ENCODE peak calls at places on chromosomes 16 and 17, in four cellular contexts. C is cardiac fibroblast, T is AG04450, Y is endothelial cell. W is an unnamed sample.

GRCh38 chr17:38453951-38454421 is 25.7 kb downstream of the ARHGAP23 start:
- DNase-seq in C (peak; percentile 51), T (no peak), Y (no peak), W (peak; percentile 52)

GRCh38 chr16:15913046-15913698 is 24.8 kb upstream of the CEP20 start:
- DNase-seq in Y (no peak), C (no peak), T (no peak), W (no peak)

GRCh38 chr16:1981972-1982574 is 804 bp upstream of the NOXO1 start:
- DNase-seq in C (no peak), T (no peak), Y (no peak), W (no peak)

GRCh38 chr16:50539822-50540710 is 8.1 kb upstream of the NKD1 start:
- DNase-seq in C (no peak), T (no peak), Y (no peak), W (no peak)

GRCh38 chr16:13291934-13292333 is 390.5 kb downstream of the SHISA9 start:
- DNase-seq in Y (peak; percentile 33), T (no peak), C (no peak), W (no peak)

GRCh38 chr17:69961488-69962145 is 113.4 kb upstream of the KCNJ16 start:
- DNase-seq in Y (peak; percentile 4), T (peak; percentile 67), C (no peak), W (no peak)

GRCh38 chr16:4087099-4087885 is 28.9 kb downstream of the ADCY9 start:
- DNase-seq in T (no peak), C (no peak), Y (no peak), W (no peak)

GRCh38 chr17:74020522-74020921 is 183.0 kb upstream of the RPL38 start:
- DNase-seq in Y (no peak), T (no peak), C (no peak), W (no peak)

GRCh38 chr16:78353610-78354009 is 254.2 kb downstream of the WWOX start:
- DNase-seq in Y (no peak), C (no peak), T (no peak), W (no peak)

GRCh38 chr17:48426019-48426418 is 4.0 kb downstream of the SKAP1 start:
- DNase-seq in T (no peak), Y (no peak), C (no peak), W (no peak)
- TF ChIP-seq CTCF in T (no peak), Y (no peak), C (no peak), W (no peak)

DNA sequence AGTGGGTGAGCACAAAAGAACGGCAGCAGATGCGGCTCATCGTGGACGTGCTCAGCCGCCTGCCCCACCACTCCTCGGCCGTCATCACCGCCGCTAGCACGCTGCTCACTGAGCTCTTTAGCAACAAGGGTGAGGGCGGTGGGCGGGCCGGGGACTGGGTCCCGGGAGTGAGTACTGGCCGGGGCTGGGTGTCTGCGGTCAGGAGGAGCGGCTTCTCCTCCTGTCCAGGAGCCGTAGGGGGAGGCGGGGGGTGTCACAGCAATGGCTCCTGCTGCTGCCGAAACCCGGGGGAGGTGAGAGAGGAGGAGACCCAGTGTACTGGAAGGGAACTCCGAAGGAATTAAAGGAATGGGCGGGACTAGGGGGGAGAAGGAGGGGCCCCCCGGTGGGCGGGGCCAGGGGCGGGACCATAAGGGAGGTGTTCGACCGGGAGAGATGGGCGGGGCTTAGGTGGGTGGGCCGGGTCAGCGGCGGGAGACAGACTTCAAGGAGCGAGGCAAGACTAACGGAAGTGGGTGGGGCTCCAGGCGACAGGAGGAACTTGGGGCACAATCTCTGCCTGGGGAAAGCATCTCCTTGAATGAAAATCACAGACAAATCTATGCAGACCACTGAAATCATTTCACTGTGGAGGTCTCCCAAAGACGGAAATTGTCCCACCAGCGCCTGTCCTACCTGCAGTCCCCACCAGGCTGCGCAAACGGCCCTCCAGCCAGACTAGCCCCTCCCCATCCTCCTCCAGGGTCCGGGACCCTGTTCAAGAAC is 2.3 kb downstream of the NAGS start:
- DNase-seq in C (peak; percentile 98), T (peak; percentile 87), Y (peak; percentile 97), W (peak; percentile 99)
- TF ChIP-seq CTCF in C (peak; percentile 77), T (peak; percentile 75), Y (peak; percentile 88), W (peak; percentile 47)

DNA sequence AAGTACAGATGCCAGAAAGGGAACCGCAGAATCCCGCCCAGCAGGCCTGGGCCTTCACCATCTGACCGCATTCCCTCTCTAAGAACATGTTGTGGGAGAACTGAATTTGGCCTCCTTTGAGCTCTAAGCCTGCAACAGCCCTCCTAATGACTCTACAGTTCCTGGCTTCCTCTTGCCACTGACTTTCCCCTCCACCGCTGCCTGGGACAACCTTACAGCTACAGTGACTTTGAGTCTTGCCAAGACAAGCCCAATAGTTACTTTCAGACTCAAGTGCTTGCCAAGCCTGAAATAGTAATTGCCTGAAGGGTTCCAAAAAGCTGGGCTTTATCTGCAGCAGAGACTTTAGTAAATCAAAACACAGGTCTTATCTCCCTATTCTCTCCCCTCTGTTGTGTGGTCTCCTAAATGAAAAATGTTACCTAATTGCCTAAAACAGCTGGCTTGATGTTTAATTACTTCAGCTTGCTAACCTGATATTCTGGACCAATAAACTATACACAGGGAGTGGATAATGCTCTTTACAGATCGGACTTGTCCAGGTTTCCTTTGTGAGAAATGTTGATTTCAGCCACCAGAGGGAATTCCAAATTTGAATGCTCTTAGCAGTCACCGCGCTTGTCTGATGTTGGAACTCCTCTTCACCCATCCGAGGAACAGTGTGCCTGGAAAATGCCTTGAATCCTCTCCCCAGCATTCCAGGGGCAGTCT is 85.1 kb upstream of the TBX2 start:
- DNase-seq in Y (no peak), C (peak; percentile 65), T (no peak), W (peak; percentile 72)
- TF ChIP-seq CTCF in Y (no peak), C (peak; percentile 31), T (peak; percentile 50), W (peak; percentile 10)

GRCh38 chr17:7745748-7746470 is 28.4 kb downstream of the DNAH2 start:
- DNase-seq in Y (peak; percentile 30), C (peak; percentile 93), T (peak; percentile 41), W (no peak)
- TF ChIP-seq CTCF in Y (no peak), C (peak; percentile 26), T (peak; percentile 14), W (no peak)

GRCh38 chr17:5885336-5885735 is 184.8 kb upstream of the WSCD1 start:
- DNase-seq in Y (no peak), T (no peak), C (no peak), W (no peak)
- TF ChIP-seq CTCF in Y (no peak), T (no peak), C (no peak), W (no peak)

GRCh38 chr17:43873815-43874214 is 26.8 kb downstream of the CD300LG start:
- DNase-seq in C (no peak), Y (no peak), T (no peak), W (no peak)

GRCh38 chr17:43871947-43872690 is 25.1 kb downstream of the CD300LG start:
- DNase-seq in Y (no peak), T (no peak), C (no peak), W (no peak)

GRCh38 chr17:43874293-43874692 is 27.3 kb downstream of the CD300LG start:
- DNase-seq in C (no peak), Y (no peak), T (no peak), W (no peak)

GRCh38 chr17:43875476-43876147 is 28.6 kb downstream of the CD300LG start:
- DNase-seq in T (no peak), Y (no peak), C (peak; percentile 6), W (no peak)

GRCh38 chr17:43873091-43873490 is 26.1 kb downstream of the CD300LG start:
- DNase-seq in T (no peak), C (no peak), Y (no peak), W (no peak)
- TF ChIP-seq CTCF in T (peak; percentile 5), C (no peak), Y (peak; percentile 18), W (no peak)

DNA sequence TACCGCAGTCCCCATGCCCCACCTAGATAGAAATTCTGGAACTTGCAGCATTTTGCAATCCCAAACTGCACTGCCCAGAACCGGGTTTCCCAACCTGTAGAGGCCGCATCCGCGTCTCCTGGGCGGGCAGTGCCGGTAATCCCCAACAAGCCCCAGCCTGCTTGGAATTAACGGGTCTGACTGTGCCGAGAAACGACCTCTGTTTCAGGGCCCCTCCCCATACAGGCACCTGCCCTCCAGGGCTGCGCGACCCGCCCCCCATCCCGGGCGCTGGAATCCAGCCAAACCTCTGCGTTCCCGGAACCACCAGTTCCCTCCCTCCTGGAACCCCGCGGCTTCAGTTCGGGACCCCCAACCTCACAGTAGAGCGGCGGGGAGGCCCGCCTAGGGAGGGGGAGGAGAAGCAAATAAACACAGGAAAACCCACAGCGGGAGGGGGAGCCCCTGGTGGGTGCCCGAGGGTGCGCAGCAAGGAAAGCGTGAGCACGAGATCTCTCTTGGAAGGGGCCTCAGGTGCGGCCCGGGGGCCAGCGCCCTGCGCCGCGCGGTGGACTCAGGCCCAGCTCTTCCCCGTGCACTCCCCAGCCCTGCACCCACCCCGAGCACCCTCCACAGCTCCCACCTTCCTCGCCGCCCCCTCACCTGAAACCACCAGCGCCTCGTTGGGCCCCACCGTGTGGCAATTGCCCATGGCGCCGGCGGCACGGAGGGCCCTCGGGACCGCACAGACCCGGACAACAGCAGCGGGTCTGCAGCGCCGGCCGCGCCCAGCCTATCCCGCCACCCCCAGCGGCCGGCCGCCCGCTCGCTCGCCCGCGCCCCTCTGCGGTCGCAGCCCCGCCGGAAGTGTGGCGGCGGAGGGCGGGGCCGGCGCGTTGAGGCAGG is at the start of gene FLOT2:
- DNase-seq in C (peak; percentile 52), Y (peak; percentile 60), T (no peak), W (peak; percentile 65)
- TF ChIP-seq CTCF in C (peak; percentile 42), Y (peak; percentile 24), T (peak; percentile 37), W (no peak)

GRCh38 chr17:42775534-42776098 is 2.4 kb downstream of the VPS25 start:
- DNase-seq in C (peak; percentile 85), Y (peak; percentile 50), T (no peak), W (no peak)
- TF ChIP-seq CTCF in C (peak; percentile 32), Y (peak; percentile 32), T (no peak), W (no peak)

W was measured in uterus.